ENCODE peak calls at places on chromosomes 4 and X, in ten cellular contexts. One of them, this sample, is unnamed.

GRCh38 chr4:145298885-145299284 is 118.5 kb upstream of the OTUD4 start:
- DNase-seq in HFF-Myc: no peak
- DNase-seq in epithelial cell of esophagus: no peak
- DNase-seq in cardiac muscle cell: no peak
- DNase-seq in tibial nerve: no peak
- DNase-seq in astrocyte: no peak
- DNase-seq in PC-3: peak
- DNase-seq in HepG2: no peak
- DNase-seq in tibial artery: no peak
- DNase-seq in A549: no peak
- DNase-seq in this sample: no peak

GRCh38 chr4:101337688-101338087 is 9.6 kb downstream of the PPP3CA start:
- DNase-seq in HFF-Myc: no peak
- DNase-seq in epithelial cell of esophagus: peak
- DNase-seq in cardiac muscle cell: peak
- DNase-seq in tibial nerve: no peak
- DNase-seq in astrocyte: no peak
- DNase-seq in PC-3: peak
- DNase-seq in HepG2: no peak
- DNase-seq in tibial artery: no peak
- DNase-seq in A549: no peak
- DNase-seq in this sample: no peak

GRCh38 chr4:175127314-175127713 is 209.2 kb downstream of the ADAM29 start:
- DNase-seq in HFF-Myc: no peak
- DNase-seq in epithelial cell of esophagus: peak
- DNase-seq in cardiac muscle cell: no peak
- DNase-seq in tibial nerve: no peak
- DNase-seq in astrocyte: peak
- DNase-seq in PC-3: peak
- DNase-seq in HepG2: no peak
- DNase-seq in tibial artery: no peak
- DNase-seq in A549: no peak
- DNase-seq in this sample: no peak

GRCh38 chr4:36088542-36088941 is 155.8 kb downstream of the ARAP2 start:
- DNase-seq in HFF-Myc: no peak
- DNase-seq in epithelial cell of esophagus: no peak
- DNase-seq in cardiac muscle cell: no peak
- DNase-seq in tibial nerve: no peak
- DNase-seq in astrocyte: peak
- DNase-seq in PC-3: no peak
- DNase-seq in HepG2: peak
- DNase-seq in tibial artery: no peak
- DNase-seq in A549: no peak
- DNase-seq in this sample: no peak

GRCh38 chrX:16589211-16589610 is 60.7 kb upstream of the S100G start:
- DNase-seq in HFF-Myc: no peak
- DNase-seq in epithelial cell of esophagus: peak
- DNase-seq in cardiac muscle cell: peak
- DNase-seq in tibial nerve: no peak
- DNase-seq in astrocyte: peak
- DNase-seq in PC-3: peak
- DNase-seq in HepG2: no peak
- DNase-seq in tibial artery: no peak
- DNase-seq in A549: no peak
- DNase-seq in this sample: no peak

GRCh38 chrX:12360389-12360788 is 222.1 kb downstream of the FRMPD4 start:
- DNase-seq in HFF-Myc: no peak
- DNase-seq in epithelial cell of esophagus: peak
- DNase-seq in cardiac muscle cell: peak
- DNase-seq in tibial nerve: no peak
- DNase-seq in astrocyte: peak
- DNase-seq in PC-3: peak
- DNase-seq in HepG2: no peak
- DNase-seq in tibial artery: no peak
- DNase-seq in A549: peak
- DNase-seq in this sample: no peak

GRCh38 chr4:84167089-84167488 is 332.0 kb downstream of the NKX6-1 start:
- DNase-seq in HFF-Myc: no peak
- DNase-seq in epithelial cell of esophagus: no peak
- DNase-seq in cardiac muscle cell: no peak
- DNase-seq in tibial nerve: no peak
- DNase-seq in astrocyte: no peak
- DNase-seq in PC-3: no peak
- DNase-seq in HepG2: no peak
- DNase-seq in tibial artery: no peak
- DNase-seq in A549: no peak
- DNase-seq in this sample: no peak

GRCh38 chr4:106186201-106186600 is 129.8 kb downstream of the TBCK start:
- DNase-seq in HFF-Myc: no peak
- DNase-seq in epithelial cell of esophagus: no peak
- DNase-seq in cardiac muscle cell: no peak
- DNase-seq in tibial nerve: no peak
- DNase-seq in astrocyte: no peak
- DNase-seq in PC-3: no peak
- DNase-seq in HepG2: no peak
- DNase-seq in tibial artery: no peak
- DNase-seq in A549: no peak
- DNase-seq in this sample: no peak

GRCh38 chr4:104966349-104967033 is 180.2 kb upstream of the TET2 start:
- DNase-seq in HFF-Myc: no peak
- DNase-seq in epithelial cell of esophagus: peak
- DNase-seq in cardiac muscle cell: peak
- DNase-seq in tibial nerve: no peak
- DNase-seq in astrocyte: no peak
- DNase-seq in PC-3: peak
- DNase-seq in HepG2: no peak
- DNase-seq in tibial artery: no peak
- DNase-seq in A549: no peak
- DNase-seq in this sample: peak

GRCh38 chr4:181971411-181971810 is 271.8 kb upstream of the TENM3 start:
- DNase-seq in HFF-Myc: no peak
- DNase-seq in epithelial cell of esophagus: no peak
- DNase-seq in cardiac muscle cell: no peak
- DNase-seq in tibial nerve: no peak
- DNase-seq in astrocyte: peak
- DNase-seq in PC-3: no peak
- DNase-seq in HepG2: no peak
- DNase-seq in tibial artery: no peak
- DNase-seq in A549: no peak
- DNase-seq in this sample: no peak

GRCh38 chr4:2251795-2252529 is 9.9 kb downstream of the MXD4 start:
- DNase-seq in HFF-Myc: no peak
- DNase-seq in epithelial cell of esophagus: no peak
- DNase-seq in cardiac muscle cell: no peak
- DNase-seq in tibial nerve: no peak
- DNase-seq in astrocyte: no peak
- DNase-seq in PC-3: no peak
- DNase-seq in HepG2: no peak
- DNase-seq in tibial artery: no peak
- DNase-seq in A549: no peak
- DNase-seq in this sample: peak

GRCh38 chr4:41611881-41612871 is 74.2 kb downstream of the LIMCH1 start:
- DNase-seq in HFF-Myc: no peak
- DNase-seq in epithelial cell of esophagus: peak
- DNase-seq in cardiac muscle cell: peak
- DNase-seq in tibial nerve: peak
- DNase-seq in astrocyte: peak
- DNase-seq in PC-3: peak
- DNase-seq in HepG2: no peak
- DNase-seq in tibial artery: no peak
- DNase-seq in A549: no peak
- DNase-seq in this sample: peak
- H3K4me3 ChIP-seq in HFF-Myc: no peak
- H3K4me3 ChIP-seq in epithelial cell of esophagus: no peak
- H3K4me3 ChIP-seq in cardiac muscle cell: no peak
- H3K4me3 ChIP-seq in tibial nerve: peak
- H3K4me3 ChIP-seq in astrocyte: peak
- H3K4me3 ChIP-seq in PC-3: peak
- H3K4me3 ChIP-seq in HepG2: no peak
- H3K4me3 ChIP-seq in tibial artery: no peak
- H3K4me3 ChIP-seq in A549: no peak
- H3K4me3 ChIP-seq in this sample: no peak

GRCh38 chr4:82797591-82798081 is 960 bp downstream of the SCD5 start:
- DNase-seq in HFF-Myc: no peak
- DNase-seq in epithelial cell of esophagus: no peak
- DNase-seq in cardiac muscle cell: peak
- DNase-seq in tibial nerve: no peak
- DNase-seq in astrocyte: peak
- DNase-seq in PC-3: no peak
- DNase-seq in HepG2: no peak
- DNase-seq in tibial artery: no peak
- DNase-seq in A549: no peak
- DNase-seq in this sample: no peak

GRCh38 chr4:82799006-82799881 is 648 bp upstream of the SCD5 start:
- DNase-seq in HFF-Myc: no peak
- DNase-seq in epithelial cell of esophagus: no peak
- DNase-seq in cardiac muscle cell: no peak
- DNase-seq in tibial nerve: no peak
- DNase-seq in astrocyte: no peak
- DNase-seq in PC-3: peak
- DNase-seq in HepG2: no peak
- DNase-seq in tibial artery: no peak
- DNase-seq in A549: no peak
- DNase-seq in this sample: no peak

GRCh38 chr4:82797048-82797590 is 1.5 kb downstream of the SCD5 start:
- DNase-seq in HFF-Myc: no peak
- DNase-seq in epithelial cell of esophagus: no peak
- DNase-seq in cardiac muscle cell: peak
- DNase-seq in tibial nerve: no peak
- DNase-seq in astrocyte: no peak
- DNase-seq in PC-3: no peak
- DNase-seq in HepG2: no peak
- DNase-seq in tibial artery: no peak
- DNase-seq in A549: no peak
- DNase-seq in this sample: no peak

GRCh38 chr4:82801910-82802521 is 3.4 kb upstream of the SCD5 start:
- DNase-seq in HFF-Myc: no peak
- DNase-seq in epithelial cell of esophagus: peak
- DNase-seq in cardiac muscle cell: peak
- DNase-seq in tibial nerve: no peak
- DNase-seq in astrocyte: peak
- DNase-seq in PC-3: peak
- DNase-seq in HepG2: peak
- DNase-seq in tibial artery: no peak
- DNase-seq in A549: no peak
- DNase-seq in this sample: no peak

DNA sequence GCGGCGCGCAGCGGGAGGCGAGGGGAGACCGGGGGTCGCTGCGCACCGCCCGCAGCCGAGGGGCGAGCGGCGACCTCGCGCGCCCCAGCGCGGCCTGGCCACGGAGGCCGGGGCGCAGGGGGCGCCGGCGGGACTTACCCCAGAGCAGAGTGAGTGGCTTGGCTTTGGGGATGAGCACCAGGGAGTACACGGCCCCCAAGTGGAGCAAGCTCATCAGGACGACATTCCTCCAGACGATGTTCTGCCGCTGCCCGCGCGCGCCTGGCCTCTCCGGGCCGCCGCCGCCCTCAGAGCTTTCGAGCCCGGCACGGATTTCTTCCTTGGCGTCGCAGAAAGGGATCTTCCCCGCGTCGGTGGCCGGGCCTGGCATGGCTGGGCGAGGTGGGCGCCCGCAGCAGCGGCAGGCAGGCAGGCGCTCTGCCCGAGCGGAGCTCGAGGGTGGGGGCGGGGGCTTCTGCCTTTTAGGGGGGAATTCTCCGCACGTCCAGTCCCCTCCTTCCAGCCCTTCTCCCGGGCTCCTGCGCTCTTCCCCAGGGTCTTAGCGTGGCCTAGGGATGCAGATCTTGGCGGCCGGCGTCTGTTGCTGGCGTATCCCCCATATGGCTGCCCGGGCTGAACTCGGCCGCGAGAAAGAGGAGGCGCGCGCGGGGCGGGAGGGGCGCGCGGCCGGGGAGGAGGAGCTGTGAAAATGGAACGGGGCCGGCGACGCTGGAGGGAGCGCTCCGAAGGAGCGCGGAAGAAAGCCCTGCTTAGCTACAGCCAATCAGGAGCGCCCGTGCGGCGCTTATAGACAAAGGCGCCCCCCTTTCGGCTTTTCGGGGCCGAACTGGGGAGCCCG is at the start of gene SCD5:
- DNase-seq in HFF-Myc: no peak
- DNase-seq in epithelial cell of esophagus: peak
- DNase-seq in cardiac muscle cell: peak
- DNase-seq in tibial nerve: peak
- DNase-seq in astrocyte: peak
- DNase-seq in PC-3: peak
- DNase-seq in HepG2: no peak
- DNase-seq in tibial artery: peak
- DNase-seq in A549: peak
- DNase-seq in this sample: peak
- TF ChIP-seq CTCF in HFF-Myc: no peak
- TF ChIP-seq CTCF in epithelial cell of esophagus: no peak
- TF ChIP-seq CTCF in cardiac muscle cell: no peak
- TF ChIP-seq CTCF in tibial nerve: no peak
- TF ChIP-seq CTCF in astrocyte: no peak
- TF ChIP-seq CTCF in PC-3: no peak
- TF ChIP-seq CTCF in HepG2: no peak
- TF ChIP-seq CTCF in tibial artery: no peak
- TF ChIP-seq CTCF in A549: no peak
- TF ChIP-seq CTCF in this sample: no peak

GRCh38 chr4:81397635-81398034 is 74.1 kb downstream of the RASGEF1B start:
- DNase-seq in HFF-Myc: no peak
- DNase-seq in epithelial cell of esophagus: no peak
- DNase-seq in cardiac muscle cell: no peak
- DNase-seq in tibial nerve: no peak
- DNase-seq in astrocyte: no peak
- DNase-seq in PC-3: no peak
- DNase-seq in HepG2: no peak
- DNase-seq in tibial artery: no peak
- DNase-seq in A549: no peak
- DNase-seq in this sample: no peak

GRCh38 chr4:81395239-81395638 is 76.5 kb downstream of the RASGEF1B start:
- DNase-seq in HFF-Myc: no peak
- DNase-seq in epithelial cell of esophagus: no peak
- DNase-seq in cardiac muscle cell: no peak
- DNase-seq in tibial nerve: no peak
- DNase-seq in astrocyte: no peak
- DNase-seq in PC-3: no peak
- DNase-seq in HepG2: no peak
- DNase-seq in tibial artery: no peak
- DNase-seq in A549: no peak
- DNase-seq in this sample: no peak

GRCh38 chr4:81404294-81404693 is 67.4 kb downstream of the RASGEF1B start:
- DNase-seq in HFF-Myc: no peak
- DNase-seq in epithelial cell of esophagus: no peak
- DNase-seq in cardiac muscle cell: peak
- DNase-seq in tibial nerve: no peak
- DNase-seq in astrocyte: no peak
- DNase-seq in PC-3: peak
- DNase-seq in HepG2: no peak
- DNase-seq in tibial artery: no peak
- DNase-seq in A549: no peak
- DNase-seq in this sample: no peak

GRCh38 chr4:81398379-81398778 is 73.3 kb downstream of the RASGEF1B start:
- DNase-seq in HFF-Myc: no peak
- DNase-seq in epithelial cell of esophagus: no peak
- DNase-seq in cardiac muscle cell: no peak
- DNase-seq in tibial nerve: no peak
- DNase-seq in astrocyte: no peak
- DNase-seq in PC-3: no peak
- DNase-seq in HepG2: no peak
- DNase-seq in tibial artery: no peak
- DNase-seq in A549: no peak
- DNase-seq in this sample: no peak
- H3K4me3 ChIP-seq in HFF-Myc: no peak
- H3K4me3 ChIP-seq in epithelial cell of esophagus: no peak
- H3K4me3 ChIP-seq in cardiac muscle cell: no peak
- H3K4me3 ChIP-seq in tibial nerve: no peak
- H3K4me3 ChIP-seq in astrocyte: no peak
- H3K4me3 ChIP-seq in PC-3: no peak
- H3K4me3 ChIP-seq in HepG2: no peak
- H3K4me3 ChIP-seq in tibial artery: no peak
- H3K4me3 ChIP-seq in A549: no peak
- H3K4me3 ChIP-seq in this sample: no peak

GRCh38 chr4:153530996-153531375 is 64.8 kb downstream of the TMEM131L start:
- DNase-seq in HFF-Myc: no peak
- DNase-seq in epithelial cell of esophagus: no peak
- DNase-seq in cardiac muscle cell: no peak
- DNase-seq in tibial nerve: no peak
- DNase-seq in astrocyte: no peak
- DNase-seq in PC-3: no peak
- DNase-seq in HepG2: no peak
- DNase-seq in tibial artery: no peak
- DNase-seq in A549: no peak
- DNase-seq in this sample: no peak
- TF ChIP-seq CTCF in HFF-Myc: no peak
- TF ChIP-seq CTCF in epithelial cell of esophagus: peak
- TF ChIP-seq CTCF in cardiac muscle cell: peak
- TF ChIP-seq CTCF in tibial nerve: no peak
- TF ChIP-seq CTCF in astrocyte: peak
- TF ChIP-seq CTCF in PC-3: no peak
- TF ChIP-seq CTCF in HepG2: no peak
- TF ChIP-seq CTCF in tibial artery: peak
- TF ChIP-seq CTCF in A549: no peak
- TF ChIP-seq CTCF in this sample: no peak

This sample was measured in lower leg skin.